ENCODE peak calls at places on chromosomes 7 and 10, in five cellular contexts. One of them, this sample, is unnamed.

GRCh38 chr10:119655566-119656001 is 4.4 kb downstream of the BAG3 start:
- DNase-seq in gastrocnemius medialis: peak
- DNase-seq in upper lobe of right lung: no peak
- DNase-seq in uterus: peak
- DNase-seq in astrocyte: peak
- DNase-seq in this sample: peak

GRCh38 chr10:112374724-112375541 is 1.0 kb downstream of the ACSL5 start:
- DNase-seq in gastrocnemius medialis: no peak
- DNase-seq in upper lobe of right lung: no peak
- DNase-seq in uterus: no peak
- DNase-seq in astrocyte: no peak
- DNase-seq in this sample: no peak

GRCh38 chr10:12448729-12449391 is 99.5 kb downstream of the CAMK1D start:
- DNase-seq in gastrocnemius medialis: no peak
- DNase-seq in upper lobe of right lung: no peak
- DNase-seq in uterus: peak
- DNase-seq in astrocyte: peak
- DNase-seq in this sample: no peak

GRCh38 chr10:68559872-68560200 is 301 bp upstream of the TET1 start:
- DNase-seq in gastrocnemius medialis: no peak
- DNase-seq in upper lobe of right lung: no peak
- DNase-seq in uterus: no peak
- DNase-seq in astrocyte: no peak
- DNase-seq in this sample: no peak

GRCh38 chr7:133409421-133409820 is 156.5 kb downstream of the EXOC4 start:
- DNase-seq in gastrocnemius medialis: no peak
- DNase-seq in upper lobe of right lung: no peak
- DNase-seq in uterus: no peak
- DNase-seq in astrocyte: no peak
- DNase-seq in this sample: no peak

GRCh38 chr7:155339474-155339873 is 41.8 kb downstream of the INSIG1 start:
- DNase-seq in gastrocnemius medialis: no peak
- DNase-seq in upper lobe of right lung: no peak
- DNase-seq in uterus: no peak
- DNase-seq in astrocyte: no peak
- DNase-seq in this sample: no peak

GRCh38 chr10:99730026-99730425 is 1.9 kb downstream of the COX15 start:
- DNase-seq in gastrocnemius medialis: no peak
- DNase-seq in upper lobe of right lung: no peak
- DNase-seq in uterus: no peak
- DNase-seq in astrocyte: peak
- DNase-seq in this sample: peak

GRCh38 chr7:75687246-75688088 is 51.3 kb downstream of the HIP1 start:
- DNase-seq in gastrocnemius medialis: no peak
- DNase-seq in upper lobe of right lung: peak
- DNase-seq in uterus: no peak
- DNase-seq in astrocyte: no peak
- DNase-seq in this sample: no peak

GRCh38 chr10:67476201-67476600 is 219.8 kb downstream of the CTNNA3 start:
- DNase-seq in gastrocnemius medialis: no peak
- DNase-seq in upper lobe of right lung: no peak
- DNase-seq in uterus: no peak
- DNase-seq in astrocyte: no peak
- DNase-seq in this sample: no peak

GRCh38 chr10:112838784-112839481 is 111.1 kb upstream of the TCF7L2 start:
- DNase-seq in gastrocnemius medialis: no peak
- DNase-seq in upper lobe of right lung: no peak
- DNase-seq in uterus: no peak
- DNase-seq in astrocyte: no peak
- DNase-seq in this sample: no peak

GRCh38 chr10:80784695-80785094 is 247.0 kb downstream of the SH2D4B start:
- DNase-seq in gastrocnemius medialis: no peak
- DNase-seq in upper lobe of right lung: no peak
- DNase-seq in uterus: no peak
- DNase-seq in astrocyte: no peak
- DNase-seq in this sample: no peak

GRCh38 chr7:102287465-102288146 is 938 bp downstream of the SH2B2 start:
- DNase-seq in gastrocnemius medialis: no peak
- DNase-seq in upper lobe of right lung: peak
- DNase-seq in uterus: peak
- DNase-seq in astrocyte: no peak
- DNase-seq in this sample: no peak
- H3K27ac ChIP-seq in gastrocnemius medialis: peak
- H3K27ac ChIP-seq in upper lobe of right lung: no peak
- H3K27ac ChIP-seq in uterus: peak
- H3K27ac ChIP-seq in astrocyte: no peak
- H3K27ac ChIP-seq in this sample: no peak

GRCh38 chr7:22438994-22439393 is 61.0 kb downstream of the STEAP1B start:
- DNase-seq in gastrocnemius medialis: no peak
- DNase-seq in upper lobe of right lung: no peak
- DNase-seq in uterus: no peak
- DNase-seq in astrocyte: no peak
- DNase-seq in this sample: no peak
- H3K27ac ChIP-seq in gastrocnemius medialis: no peak
- H3K27ac ChIP-seq in upper lobe of right lung: no peak
- H3K27ac ChIP-seq in uterus: no peak
- H3K27ac ChIP-seq in astrocyte: no peak
- H3K27ac ChIP-seq in this sample: no peak

GRCh38 chr10:75231672-75232581 is 3.8 kb downstream of the COMTD1 start:
- DNase-seq in gastrocnemius medialis: no peak
- DNase-seq in upper lobe of right lung: no peak
- DNase-seq in uterus: no peak
- DNase-seq in astrocyte: no peak
- DNase-seq in this sample: no peak
- H3K27ac ChIP-seq in gastrocnemius medialis: peak
- H3K27ac ChIP-seq in upper lobe of right lung: no peak
- H3K27ac ChIP-seq in uterus: no peak
- H3K27ac ChIP-seq in astrocyte: no peak
- H3K27ac ChIP-seq in this sample: no peak

DNA sequence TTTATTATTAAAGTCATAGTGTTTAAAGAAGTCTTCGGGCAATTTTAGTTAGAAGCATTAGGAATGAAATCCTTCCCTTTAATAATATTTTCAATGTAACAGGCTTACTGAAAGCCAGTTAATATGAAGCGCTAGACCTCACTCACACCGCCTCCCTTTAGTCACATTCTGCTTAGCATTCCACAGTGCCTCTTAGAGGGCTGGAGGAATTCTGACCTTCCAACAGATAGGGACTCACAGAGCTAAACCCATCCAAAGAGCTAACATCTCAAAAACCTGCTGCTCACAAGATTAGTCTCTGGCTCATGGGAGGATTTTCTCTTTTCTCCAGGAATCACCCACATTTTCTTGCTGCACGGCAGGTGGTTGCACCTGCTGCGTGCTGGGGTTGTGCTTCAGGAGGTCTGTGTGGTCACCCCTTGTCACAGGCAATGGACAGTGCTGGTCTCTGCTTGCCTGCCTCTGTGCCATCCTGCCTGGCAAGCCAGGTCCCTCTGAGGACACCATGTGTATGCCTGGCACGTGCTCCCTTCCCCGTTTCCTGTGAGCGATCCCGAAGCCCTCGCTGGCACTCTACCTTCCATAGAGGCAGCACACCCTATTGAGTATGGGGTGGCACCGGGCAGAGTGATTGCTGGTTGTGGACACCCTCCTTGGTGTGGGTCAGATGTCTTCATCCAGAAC is 91.8 kb downstream of the KLF6 start:
- DNase-seq in gastrocnemius medialis: no peak
- DNase-seq in upper lobe of right lung: no peak
- DNase-seq in uterus: no peak
- DNase-seq in astrocyte: no peak
- DNase-seq in this sample: no peak
- H3K27ac ChIP-seq in gastrocnemius medialis: no peak
- H3K27ac ChIP-seq in upper lobe of right lung: no peak
- H3K27ac ChIP-seq in uterus: peak
- H3K27ac ChIP-seq in astrocyte: no peak
- H3K27ac ChIP-seq in this sample: no peak

GRCh38 chr7:74582447-74583039 is 75.0 kb upstream of the GTF2I start:
- DNase-seq in gastrocnemius medialis: no peak
- DNase-seq in upper lobe of right lung: no peak
- DNase-seq in uterus: no peak
- DNase-seq in astrocyte: no peak
- DNase-seq in this sample: no peak
- H3K27ac ChIP-seq in gastrocnemius medialis: no peak
- H3K27ac ChIP-seq in upper lobe of right lung: no peak
- H3K27ac ChIP-seq in uterus: no peak
- H3K27ac ChIP-seq in astrocyte: no peak
- H3K27ac ChIP-seq in this sample: no peak

GRCh38 chr10:109678857-109679256 is 244.5 kb downstream of the XPNPEP1 start:
- DNase-seq in gastrocnemius medialis: no peak
- DNase-seq in upper lobe of right lung: no peak
- DNase-seq in uterus: no peak
- DNase-seq in astrocyte: no peak
- DNase-seq in this sample: no peak

GRCh38 chr10:109679478-109679877 is 243.8 kb downstream of the XPNPEP1 start:
- DNase-seq in gastrocnemius medialis: no peak
- DNase-seq in upper lobe of right lung: no peak
- DNase-seq in uterus: no peak
- DNase-seq in astrocyte: no peak
- DNase-seq in this sample: no peak

GRCh38 chr10:109676703-109677102 is 246.6 kb downstream of the XPNPEP1 start:
- DNase-seq in gastrocnemius medialis: no peak
- DNase-seq in upper lobe of right lung: no peak
- DNase-seq in uterus: no peak
- DNase-seq in astrocyte: no peak
- DNase-seq in this sample: peak
- H3K27ac ChIP-seq in gastrocnemius medialis: no peak
- H3K27ac ChIP-seq in upper lobe of right lung: no peak
- H3K27ac ChIP-seq in uterus: no peak
- H3K27ac ChIP-seq in astrocyte: no peak
- H3K27ac ChIP-seq in this sample: no peak

DNA sequence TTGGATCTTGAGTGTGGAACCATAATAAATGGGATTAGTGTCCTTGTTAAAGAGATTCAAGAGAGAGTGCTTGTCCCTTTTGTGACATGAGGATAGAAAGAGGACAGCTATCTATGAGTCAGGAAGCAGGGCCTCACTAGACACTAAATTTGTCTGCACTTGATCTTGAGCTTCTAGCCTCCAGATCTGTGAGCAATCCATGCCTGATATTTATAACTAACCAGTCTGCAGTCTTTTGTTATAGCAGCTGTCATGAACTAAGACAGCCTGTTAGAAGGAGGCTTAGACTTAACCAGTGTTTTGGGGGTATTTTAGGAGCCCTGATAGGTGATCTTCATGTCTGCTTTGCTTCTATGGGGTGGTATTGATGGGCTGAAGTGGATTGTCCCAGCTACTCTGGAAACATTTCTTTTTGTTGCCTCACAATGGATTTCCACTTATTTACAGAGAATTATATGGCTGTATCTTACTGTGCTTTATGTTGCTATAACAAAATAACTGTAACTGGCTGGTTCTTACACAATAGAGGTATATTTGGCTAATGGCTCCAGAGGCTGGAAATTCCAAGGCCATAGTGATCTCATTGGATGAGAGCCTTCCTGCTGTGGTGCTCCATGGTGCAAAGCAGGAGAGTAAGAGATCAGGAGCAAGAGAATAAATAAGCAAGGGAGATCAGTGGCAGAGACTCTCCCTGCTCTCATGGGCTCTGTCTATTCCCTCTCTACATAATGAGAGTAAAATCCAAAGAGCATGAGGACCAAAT is 23.4 kb upstream of the AKR1C3 start:
- DNase-seq in gastrocnemius medialis: no peak
- DNase-seq in upper lobe of right lung: no peak
- DNase-seq in uterus: no peak
- DNase-seq in astrocyte: peak
- DNase-seq in this sample: no peak
- H3K27ac ChIP-seq in gastrocnemius medialis: peak
- H3K27ac ChIP-seq in upper lobe of right lung: peak
- H3K27ac ChIP-seq in uterus: peak
- H3K27ac ChIP-seq in astrocyte: peak
- H3K27ac ChIP-seq in this sample: peak

GRCh38 chr10:90480466-90480865 is 377.4 kb downstream of the HTR7 start:
- DNase-seq in gastrocnemius medialis: no peak
- DNase-seq in upper lobe of right lung: no peak
- DNase-seq in uterus: no peak
- DNase-seq in astrocyte: no peak
- DNase-seq in this sample: peak
- H3K27ac ChIP-seq in gastrocnemius medialis: no peak
- H3K27ac ChIP-seq in upper lobe of right lung: no peak
- H3K27ac ChIP-seq in uterus: no peak
- H3K27ac ChIP-seq in astrocyte: no peak
- H3K27ac ChIP-seq in this sample: no peak

DNA sequence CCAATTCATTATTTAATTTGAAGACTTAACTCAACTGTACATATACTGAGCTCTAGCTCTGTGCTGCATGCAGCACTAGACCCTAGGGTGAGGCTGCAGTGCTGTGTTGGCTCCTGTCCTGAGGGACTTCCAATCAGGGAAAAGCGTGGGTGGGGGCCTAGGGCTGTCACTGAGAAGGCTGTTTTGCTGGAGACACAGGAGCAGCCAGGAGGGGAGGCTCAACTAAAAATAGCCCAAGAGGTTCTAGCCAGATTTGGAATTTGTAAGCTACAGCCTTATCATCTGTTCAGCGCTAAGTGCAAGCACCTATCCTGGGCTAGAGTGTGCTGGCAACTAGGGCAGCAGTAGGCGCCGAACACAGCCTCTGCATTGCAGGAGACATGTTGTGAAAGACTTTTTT is 121.1 kb downstream of the VWC2 start:
- DNase-seq in gastrocnemius medialis: no peak
- DNase-seq in upper lobe of right lung: no peak
- DNase-seq in uterus: no peak
- DNase-seq in astrocyte: no peak
- DNase-seq in this sample: no peak
- H3K27ac ChIP-seq in gastrocnemius medialis: no peak
- H3K27ac ChIP-seq in upper lobe of right lung: no peak
- H3K27ac ChIP-seq in uterus: no peak
- H3K27ac ChIP-seq in astrocyte: no peak
- H3K27ac ChIP-seq in this sample: no peak

This sample was measured in foreskin keratinocyte.